ENCODE peak calls at places on chromosomes 7 and 10, in nine cellular contexts. O, Q, F, X, S, D, R, P and C are unnamed samples.

GRCh38 chr10:98224509-98224908 is 43.5 kb downstream of the LOXL4 start:
- DNase-seq in O (no peak), Q (no peak), F (no peak), X (no peak), S (no peak), D (no peak), R (no peak), P (no peak), C (no peak)

GRCh38 chr10:7520496-7521485 is 110.0 kb upstream of the SFMBT2 start:
- DNase-seq in O (no peak), Q (no peak), F (no peak), X (no peak), S (no peak), D (peak), R (no peak), P (no peak), C (no peak)

GRCh38 chr10:55786461-55786860 is 574.6 kb downstream of the ZWINT start:
- DNase-seq in O (no peak), Q (no peak), F (no peak), X (no peak), S (no peak), D (no peak), R (no peak), P (no peak), C (no peak)

GRCh38 chr7:106610996-106611886 is 49.7 kb downstream of the CCDC71L start:
- DNase-seq in O (no peak), Q (no peak), F (no peak), X (no peak), S (no peak), D (peak), R (no peak), P (no peak), C (no peak)

GRCh38 chr10:20839141-20839540 is 58.0 kb downstream of the NEBL start:
- DNase-seq in O (no peak), Q (no peak), F (no peak), X (no peak), S (no peak), D (no peak), R (no peak), P (no peak), C (no peak)

GRCh38 chr7:1112109-1112508 is 24.2 kb downstream of the GPER1 start:
- DNase-seq in O (no peak), Q (no peak), F (no peak), X (no peak), S (no peak), D (no peak), R (peak), P (no peak), C (no peak)

GRCh38 chr7:55250313-55250712 is 114.8 kb upstream of the LANCL2 start:
- DNase-seq in O (peak), Q (peak), F (peak), X (peak), S (no peak), D (no peak), R (peak), P (peak), C (no peak)

GRCh38 chr10:110273474-110273873 is 31.2 kb downstream of the SMNDC1 start:
- DNase-seq in O (no peak), Q (peak), F (no peak), X (no peak), S (no peak), D (peak), R (no peak), P (no peak), C (peak)

GRCh38 chr7:106545275-106545674 is 115.7 kb downstream of the CCDC71L start:
- DNase-seq in O (no peak), Q (no peak), F (no peak), X (no peak), S (no peak), D (no peak), R (no peak), P (no peak), C (no peak)

GRCh38 chr7:21767300-21767900 is 178.3 kb downstream of the CDCA7L start:
- DNase-seq in O (peak), Q (peak), F (peak), X (peak), S (peak), D (peak), R (peak), P (no peak), C (peak)

GRCh38 chr10:76946268-76946667 is 691.3 kb downstream of the KCNMA1 start:
- DNase-seq in O (no peak), Q (no peak), F (no peak), X (no peak), S (no peak), D (no peak), R (no peak), P (no peak), C (peak)

GRCh38 chr10:98748298-98748697 is 301.6 kb upstream of the HPS1 start:
- DNase-seq in O (peak), Q (peak), F (peak), X (peak), S (peak), D (no peak), R (peak), P (peak), C (peak)

GRCh38 chr7:1620835-1621234 is 49.2 kb upstream of the ELFN1 start:
- DNase-seq in O (no peak), Q (no peak), F (no peak), X (peak), S (no peak), D (no peak), R (no peak), P (no peak), C (no peak)

GRCh38 chr10:94902570-94902969 is 35.9 kb upstream of the CYP2C9 start:
- DNase-seq in O (no peak), Q (peak), F (no peak), X (no peak), S (no peak), D (no peak), R (no peak), P (no peak), C (peak)

GRCh38 chr7:120794100-120794729 is 63.7 kb downstream of the TSPAN12 start:
- DNase-seq in O (no peak), Q (no peak), F (no peak), X (no peak), S (no peak), D (no peak), R (no peak), P (no peak), C (no peak)

GRCh38 chr7:11751315-11751714 is 80.7 kb downstream of the THSD7A start:
- DNase-seq in O (no peak), Q (peak), F (no peak), X (no peak), S (no peak), D (no peak), R (no peak), P (no peak), C (no peak)

GRCh38 chr7:95420996-95421846 is 13.6 kb downstream of the PON2 start:
- DNase-seq in O (no peak), Q (peak), F (no peak), X (no peak), S (no peak), D (no peak), R (no peak), P (no peak), C (no peak)

GRCh38 chr7:85220651-85221050 is 33.8 kb upstream of the SEMA3D start:
- DNase-seq in O (no peak), Q (no peak), F (no peak), X (no peak), S (no peak), D (no peak), R (no peak), P (no peak), C (no peak)

GRCh38 chr10:14584643-14585042 is 190.1 kb downstream of the FAM107B start:
- DNase-seq in O (no peak), Q (no peak), F (no peak), X (no peak), S (no peak), D (no peak), R (no peak), P (no peak), C (no peak)

GRCh38 chr7:151013728-151014497 is 10.4 kb downstream of the ATG9B start:
- DNase-seq in O (peak), Q (no peak), F (no peak), X (peak), S (no peak), D (peak), R (no peak), P (peak), C (peak)

GRCh38 chr7:50436133-50436802 is 13.9 kb downstream of the FIGNL1 start:
- DNase-seq in O (no peak), Q (peak), F (no peak), X (no peak), S (no peak), D (no peak), R (peak), P (no peak), C (no peak)

GRCh38 chr7:43646603-43647313 is 63.9 kb downstream of the STK17A start:
- DNase-seq in O (no peak), Q (no peak), F (no peak), X (peak), S (no peak), D (no peak), R (no peak), P (no peak), C (no peak)
- TF ChIP-seq MAX in O (no peak), Q (no peak), F (no peak), X (no peak), S (no peak), D (no peak), R (no peak), P (no peak), C (no peak)

GRCh38 chr10:16986082-16986405 is 143.6 kb downstream of the CUBN start:
- DNase-seq in O (no peak), Q (no peak), F (no peak), X (no peak), S (no peak), D (no peak), R (no peak), P (no peak), C (no peak)

GRCh38 chr10:16987976-16988610 is 141.5 kb downstream of the CUBN start:
- DNase-seq in O (no peak), Q (no peak), F (no peak), X (no peak), S (no peak), D (no peak), R (no peak), P (no peak), C (no peak)

GRCh38 chr10:16984242-16984641 is 145.4 kb downstream of the CUBN start:
- DNase-seq in O (no peak), Q (no peak), F (no peak), X (no peak), S (no peak), D (no peak), R (no peak), P (no peak), C (no peak)

GRCh38 chr10:16987129-16987670 is 142.4 kb downstream of the CUBN start:
- DNase-seq in O (no peak), Q (no peak), F (no peak), X (no peak), S (no peak), D (no peak), R (peak), P (no peak), C (no peak)

GRCh38 chr10:16986406-16987128 is 143.0 kb downstream of the CUBN start:
- DNase-seq in O (no peak), Q (no peak), F (no peak), X (no peak), S (no peak), D (no peak), R (peak), P (no peak), C (no peak)
- TF ChIP-seq MAX in O (no peak), Q (no peak), F (no peak), X (no peak), S (no peak), D (no peak), R (no peak), P (peak), C (no peak)

GRCh38 chr10:24009736-24010135 is 199.2 kb upstream of the KIAA1217 start:
- DNase-seq in O (no peak), Q (no peak), F (no peak), X (no peak), S (no peak), D (no peak), R (no peak), P (no peak), C (no peak)

GRCh38 chr10:24009115-24009514 is 199.8 kb upstream of the KIAA1217 start:
- DNase-seq in O (no peak), Q (no peak), F (no peak), X (no peak), S (no peak), D (no peak), R (no peak), P (no peak), C (no peak)

GRCh38 chr10:24008164-24009066 is 200.5 kb upstream of the KIAA1217 start:
- DNase-seq in O (no peak), Q (no peak), F (no peak), X (no peak), S (no peak), D (no peak), R (no peak), P (no peak), C (no peak)

GRCh38 chr10:24012249-24012803 is 196.6 kb upstream of the KIAA1217 start:
- DNase-seq in O (no peak), Q (no peak), F (no peak), X (no peak), S (no peak), D (no peak), R (no peak), P (no peak), C (no peak)

GRCh38 chr10:24007359-24007758 is 201.6 kb upstream of the KIAA1217 start:
- DNase-seq in O (no peak), Q (no peak), F (no peak), X (no peak), S (no peak), D (no peak), R (no peak), P (no peak), C (no peak)
- TF ChIP-seq MAX in O (no peak), Q (no peak), F (no peak), X (no peak), S (no peak), D (no peak), R (no peak), P (no peak), C (no peak)

DNA sequence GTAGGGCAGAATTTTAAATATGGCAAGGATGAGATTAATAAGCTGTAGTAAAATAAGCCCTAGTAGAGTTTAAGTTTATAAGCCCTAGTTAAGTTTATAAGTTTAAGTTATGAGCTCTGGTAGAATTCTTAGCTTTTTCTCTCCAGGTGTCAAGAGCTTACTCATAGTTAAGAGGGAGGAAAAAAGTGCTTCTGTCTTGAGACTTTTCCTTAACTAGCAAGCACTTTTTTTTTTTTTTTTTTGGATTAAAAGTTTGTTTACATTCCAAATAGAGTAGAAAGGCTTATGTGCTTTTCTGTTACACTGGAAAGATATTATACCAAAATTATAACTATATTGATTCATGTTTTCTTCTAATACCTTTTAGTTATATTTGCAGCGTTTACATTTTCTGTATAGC is 25.5 kb upstream of the MPP7 start:
- DNase-seq in O (no peak), Q (no peak), F (no peak), X (no peak), S (no peak), D (no peak), R (no peak), P (no peak), C (no peak)
- TF ChIP-seq MAX in O (no peak), Q (no peak), F (no peak), X (no peak), S (no peak), D (no peak), R (no peak), P (no peak), C (no peak)

GRCh38 chr7:98681951-98682350 is 64.9 kb downstream of the NPTX2 start:
- DNase-seq in O (no peak), Q (no peak), F (no peak), X (no peak), S (no peak), D (no peak), R (no peak), P (no peak), C (no peak)

GRCh38 chr7:98685541-98685940 is 68.5 kb downstream of the NPTX2 start:
- DNase-seq in O (no peak), Q (no peak), F (no peak), X (no peak), S (no peak), D (no peak), R (no peak), P (no peak), C (no peak)

GRCh38 chr7:98683514-98683913 is 66.4 kb downstream of the NPTX2 start:
- DNase-seq in O (no peak), Q (no peak), F (no peak), X (no peak), S (no peak), D (no peak), R (no peak), P (no peak), C (no peak)

GRCh38 chr7:98687331-98687863 is 70.3 kb downstream of the NPTX2 start:
- DNase-seq in O (no peak), Q (no peak), F (no peak), X (peak), S (no peak), D (no peak), R (no peak), P (no peak), C (no peak)

DNA sequence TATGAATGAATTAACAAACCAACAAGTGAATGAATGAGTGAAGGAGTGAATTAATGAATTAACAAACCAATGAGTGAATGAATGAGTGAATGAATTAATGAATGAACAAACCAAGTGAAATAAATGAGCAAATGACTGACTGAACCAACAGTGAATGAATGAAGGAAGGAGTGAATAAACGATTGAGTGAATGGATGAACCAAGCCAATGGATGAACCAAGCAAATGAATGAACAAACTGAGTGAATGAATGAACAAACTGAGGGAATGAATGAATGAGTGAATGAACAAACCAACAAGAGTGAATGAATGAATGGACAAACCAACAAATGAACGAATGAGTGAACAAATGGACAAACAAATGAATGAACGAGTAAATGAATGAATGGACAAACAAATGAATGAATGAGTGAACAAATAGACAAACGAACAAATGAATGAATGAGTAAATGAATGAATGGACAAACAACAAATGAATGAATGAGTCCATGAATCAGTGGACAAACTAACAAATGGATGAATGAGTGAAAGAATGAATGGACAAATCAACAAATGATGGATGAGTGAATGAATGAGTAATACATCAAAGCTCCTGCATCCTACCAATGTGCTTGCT is 69.5 kb downstream of the NPTX2 start:
- DNase-seq in O (no peak), Q (no peak), F (no peak), X (no peak), S (no peak), D (no peak), R (no peak), P (no peak), C (no peak)
- TF ChIP-seq MAX in O (no peak), Q (no peak), F (no peak), X (no peak), S (no peak), D (no peak), R (no peak), P (no peak), C (no peak)

GRCh38 chr7:97118306-97118917 is 914 bp downstream of the SDHAF3 start:
- DNase-seq in O (no peak), Q (no peak), F (no peak), X (no peak), S (no peak), D (no peak), R (no peak), P (no peak), C (peak)
- TF ChIP-seq MAX in O (no peak), Q (no peak), F (no peak), X (no peak), S (no peak), D (no peak), R (no peak), P (no peak), C (no peak)

GRCh38 chr10:112815238-112816032 is 134.6 kb upstream of the TCF7L2 start:
- DNase-seq in O (no peak), Q (peak), F (no peak), X (no peak), S (no peak), D (no peak), R (peak), P (no peak), C (peak)

GRCh38 chr10:112811741-112812551 is 138.1 kb upstream of the TCF7L2 start:
- DNase-seq in O (peak), Q (peak), F (peak), X (no peak), S (no peak), D (no peak), R (peak), P (peak), C (no peak)

GRCh38 chr10:112810651-112811215 is 139.3 kb upstream of the TCF7L2 start:
- DNase-seq in O (no peak), Q (no peak), F (no peak), X (no peak), S (no peak), D (no peak), R (no peak), P (no peak), C (no peak)

GRCh38 chr10:112813866-112814596 is 136.0 kb upstream of the TCF7L2 start:
- DNase-seq in O (no peak), Q (no peak), F (no peak), X (no peak), S (no peak), D (no peak), R (no peak), P (no peak), C (no peak)

DNA sequence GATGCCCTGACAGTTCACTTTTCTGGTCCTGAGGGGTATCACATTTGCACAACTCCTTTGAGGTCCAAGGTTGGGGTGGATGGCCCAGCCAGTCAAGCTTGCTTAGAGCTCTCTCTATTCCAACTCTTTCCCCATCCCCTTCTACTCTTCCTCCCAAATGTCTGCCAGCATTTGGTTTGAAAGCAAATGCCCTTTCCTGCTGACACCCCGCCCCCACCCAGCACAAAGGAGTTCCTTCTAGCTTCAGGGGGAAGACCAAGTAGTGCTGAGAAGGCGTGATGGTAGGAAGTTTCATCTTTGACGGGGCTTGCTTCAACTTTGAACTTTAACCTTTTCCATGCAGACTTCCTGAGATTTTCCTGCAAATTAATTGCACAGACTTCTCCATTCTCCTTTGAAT is 137.5 kb upstream of the TCF7L2 start:
- DNase-seq in O (no peak), Q (no peak), F (no peak), X (no peak), S (no peak), D (no peak), R (no peak), P (no peak), C (no peak)
- TF ChIP-seq MAX in O (no peak), Q (no peak), F (no peak), X (no peak), S (no peak), D (no peak), R (no peak), P (no peak), C (no peak)

GRCh38 chr10:102504179-102504975 is 605 bp downstream of the SUFU start:
- DNase-seq in O (peak), Q (no peak), F (no peak), X (peak), S (peak), D (no peak), R (peak), P (peak), C (peak)
- TF ChIP-seq MAX in O (no peak), Q (no peak), F (no peak), X (peak), S (no peak), D (no peak), R (no peak), P (peak), C (no peak)